ENCODE peak calls at places on chromosomes 3 and 15, in four cellular contexts. One of them, this sample, is unnamed.
A peak's percentile ranks its signal among the peaks of the same experiment; 100 is the strongest.

GRCh38 chr3:141385386-141386079 is 17.2 kb downstream of the ZBTB38 start:
- DNase-seq in NCI-H2081 treated with DMSO at 0.1 percent for 48 hours: no peak
- DNase-seq in T-helper 1 cell: no peak
- DNase-seq in fibroblast of pulmonary artery: peak; percentile 39
- DNase-seq in this sample: no peak

GRCh38 chr3:155026999-155027591 is 53.0 kb upstream of the MME start:
- DNase-seq in NCI-H2081 treated with DMSO at 0.1 percent for 48 hours: no peak
- DNase-seq in T-helper 1 cell: no peak
- DNase-seq in fibroblast of pulmonary artery: peak; percentile 95
- DNase-seq in this sample: no peak

GRCh38 chr15:54585063-54585462 is 606.8 kb downstream of the UNC13C start:
- DNase-seq in NCI-H2081 treated with DMSO at 0.1 percent for 48 hours: no peak
- DNase-seq in T-helper 1 cell: no peak
- DNase-seq in fibroblast of pulmonary artery: no peak
- DNase-seq in this sample: no peak

GRCh38 chr15:63942486-63943365 is 103.6 kb downstream of the DAPK2 start:
- DNase-seq in NCI-H2081 treated with DMSO at 0.1 percent for 48 hours: no peak
- DNase-seq in T-helper 1 cell: no peak
- DNase-seq in fibroblast of pulmonary artery: no peak
- DNase-seq in this sample: no peak

GRCh38 chr3:185935465-185936263 is 2.1 kb downstream of the TRA2B start:
- DNase-seq in NCI-H2081 treated with DMSO at 0.1 percent for 48 hours: no peak
- DNase-seq in T-helper 1 cell: no peak
- DNase-seq in fibroblast of pulmonary artery: no peak
- DNase-seq in this sample: no peak

GRCh38 chr3:44886561-44886960 is 12.2 kb downstream of the TGM4 start:
- DNase-seq in NCI-H2081 treated with DMSO at 0.1 percent for 48 hours: no peak
- DNase-seq in T-helper 1 cell: no peak
- DNase-seq in fibroblast of pulmonary artery: no peak
- DNase-seq in this sample: no peak

GRCh38 chr3:107366766-107367165 is 10.5 kb upstream of the CCDC54 start:
- DNase-seq in NCI-H2081 treated with DMSO at 0.1 percent for 48 hours: no peak
- DNase-seq in T-helper 1 cell: no peak
- DNase-seq in fibroblast of pulmonary artery: no peak
- DNase-seq in this sample: no peak

GRCh38 chr3:171528102-171528501 is 67.9 kb upstream of the TNIK start:
- DNase-seq in NCI-H2081 treated with DMSO at 0.1 percent for 48 hours: no peak
- DNase-seq in T-helper 1 cell: no peak
- DNase-seq in fibroblast of pulmonary artery: peak; percentile 52
- DNase-seq in this sample: no peak

GRCh38 chr3:13174011-13174802 is 101.0 kb upstream of the IQSEC1 start:
- DNase-seq in NCI-H2081 treated with DMSO at 0.1 percent for 48 hours: no peak
- DNase-seq in T-helper 1 cell: no peak
- DNase-seq in fibroblast of pulmonary artery: no peak
- DNase-seq in this sample: peak; percentile 72

GRCh38 chr3:162072656-162073055 is 576.0 kb downstream of the OTOL1 start:
- DNase-seq in NCI-H2081 treated with DMSO at 0.1 percent for 48 hours: peak; percentile 87
- DNase-seq in T-helper 1 cell: no peak
- DNase-seq in fibroblast of pulmonary artery: no peak
- DNase-seq in this sample: no peak

GRCh38 chr15:29883126-29883525 is 60.9 kb upstream of the TJP1 start:
- DNase-seq in NCI-H2081 treated with DMSO at 0.1 percent for 48 hours: no peak
- DNase-seq in T-helper 1 cell: no peak
- DNase-seq in fibroblast of pulmonary artery: peak; percentile 11
- DNase-seq in this sample: no peak